ENCODE peak calls at places on chromosomes 7 and 10, in six cellular contexts. M is HT1080; Z is effector memory CD4-positive, alpha-beta T cell; X is naive thymus-derived CD8-positive, alpha-beta T cell; S is NCI-H2107; R is progenitor cell of endocrine pancreas. P is an unnamed sample.

GRCh38 chr10:99850041-99850766 is 67.8 kb downstream of the ABCC2 start:
- DNase-seq in Z (no peak), S (no peak), X (no peak), R (no peak), M (no peak), P (no peak)

GRCh38 chr10:63521389-63522128 is at the start of gene REEP3:
- DNase-seq in X (peak), M (peak), R (peak), S (peak), Z (peak), P (no peak)

GRCh38 chr7:17406756-17407155 is 108.3 kb downstream of the AHR start:
- DNase-seq in Z (no peak), R (no peak), S (no peak), M (no peak), X (no peak), P (no peak)

GRCh38 chr10:3122486-3123205 is 49.9 kb downstream of the PITRM1 start:
- DNase-seq in M (peak), X (no peak), Z (no peak), S (no peak), R (no peak), P (no peak)

GRCh38 chr7:32255036-32255435 is 184.8 kb upstream of the PDE1C start:
- DNase-seq in S (no peak), Z (no peak), R (no peak), X (no peak), M (no peak), P (no peak)

GRCh38 chr7:70647801-70648491 is 484.0 kb upstream of the GALNT17 start:
- DNase-seq in M (peak), R (no peak), S (no peak), X (peak), Z (peak), P (no peak)

GRCh38 chr10:95560288-95561199 is 627 bp downstream of the SORBS1 start:
- DNase-seq in R (peak), S (no peak), M (peak), Z (peak), X (peak), P (peak)

GRCh38 chr10:62811159-62811875 is 4.8 kb downstream of the EGR2 start:
- DNase-seq in R (no peak), Z (no peak), M (no peak), S (no peak), X (no peak), P (no peak)

GRCh38 chr10:72330059-72330426 is 24.7 kb downstream of the DNAJB12 start:
- DNase-seq in S (no peak), R (no peak), M (no peak), X (no peak), Z (no peak), P (no peak)

GRCh38 chr10:95814011-95814727 is 58.2 kb downstream of the ENTPD1 start:
- DNase-seq in S (no peak), M (peak), X (no peak), Z (no peak), R (no peak), P (no peak)

GRCh38 chr7:100632951-100633717 is 8.2 kb downstream of the TFR2 start:
- DNase-seq in S (no peak), Z (peak), X (peak), R (peak), M (no peak), P (peak)

GRCh38 chr10:97703398-97704067 is 10.0 kb upstream of the MARVELD1 start:
- DNase-seq in S (no peak), M (no peak), R (no peak), Z (no peak), X (no peak), P (no peak)

GRCh38 chr10:69629897-69630650 is at the start of gene FAM241B:
- DNase-seq in M (peak), S (peak), X (peak), Z (peak), R (peak), P (peak)

GRCh38 chr7:113652501-113652900 is 266.3 kb downstream of the PPP1R3A start:
- DNase-seq in R (no peak), S (no peak), M (peak), X (no peak), Z (no peak), P (no peak)

GRCh38 chr7:94069154-94069739 is 65.1 kb upstream of the BET1 start:
- DNase-seq in M (peak), Z (no peak), S (no peak), X (no peak), R (no peak), P (no peak)

GRCh38 chr10:75302029-75302428 is 66.3 kb upstream of the COMTD1 start:
- DNase-seq in R (no peak), X (no peak), M (no peak), S (no peak), Z (no peak), P (no peak)